ENCODE peak calls at places on chromosome 7, in six cellular contexts. One of them, this sample, is unnamed.
A peak's percentile ranks its signal among the peaks of the same experiment; 100 is the strongest.

GRCh38 chr7:4840097-4840501 is 21.7 kb downstream of the PAPOLB start:
- DNase-seq in activated T-helper 1 cell treated with anti-CD3 and anti-CD28 coated beads, Interleukin-2, amount 50 U/mL, for 16 hours: no peak
- DNase-seq in endothelial cell of umbilical vein: no peak
- DNase-seq in astrocyte of the hippocampus: no peak
- DNase-seq in colonic mucosa: no peak
- DNase-seq in endodermal cell: no peak
- DNase-seq in this sample: no peak

GRCh38 chr7:50211306-50212015 is 93.1 kb upstream of the IKZF1 start:
- DNase-seq in astrocyte of the hippocampus: no peak
- DNase-seq in colonic mucosa: no peak
- DNase-seq in activated T-helper 1 cell treated with anti-CD3 and anti-CD28 coated beads, Interleukin-2, amount 50 U/mL, for 16 hours: no peak
- DNase-seq in endodermal cell: peak; percentile 30
- DNase-seq in endothelial cell of umbilical vein: no peak
- DNase-seq in this sample: no peak

GRCh38 chr7:27134392-27134791 is 3.8 kb upstream of the HOXA4 start:
- DNase-seq in endodermal cell: no peak
- DNase-seq in colonic mucosa: peak; percentile 53
- DNase-seq in endothelial cell of umbilical vein: peak; percentile 90
- DNase-seq in activated T-helper 1 cell treated with anti-CD3 and anti-CD28 coated beads, Interleukin-2, amount 50 U/mL, for 16 hours: no peak
- DNase-seq in astrocyte of the hippocampus: peak; percentile 37
- DNase-seq in this sample: no peak

GRCh38 chr7:117673839-117674238 is 194.0 kb downstream of the CFTR start:
- DNase-seq in endothelial cell of umbilical vein: peak; percentile 56
- DNase-seq in colonic mucosa: no peak
- DNase-seq in endodermal cell: no peak
- DNase-seq in activated T-helper 1 cell treated with anti-CD3 and anti-CD28 coated beads, Interleukin-2, amount 50 U/mL, for 16 hours: no peak
- DNase-seq in astrocyte of the hippocampus: peak; percentile 45
- DNase-seq in this sample: no peak

GRCh38 chr7:148729984-148730733 is 31.5 kb downstream of the CUL1 start:
- DNase-seq in astrocyte of the hippocampus: peak; percentile 20
- DNase-seq in colonic mucosa: no peak
- DNase-seq in activated T-helper 1 cell treated with anti-CD3 and anti-CD28 coated beads, Interleukin-2, amount 50 U/mL, for 16 hours: no peak
- DNase-seq in endothelial cell of umbilical vein: no peak
- DNase-seq in endodermal cell: no peak
- DNase-seq in this sample: no peak

GRCh38 chr7:50359995-50360925 is 55.7 kb downstream of the IKZF1 start:
- DNase-seq in astrocyte of the hippocampus: no peak
- DNase-seq in endothelial cell of umbilical vein: no peak
- DNase-seq in colonic mucosa: no peak
- DNase-seq in activated T-helper 1 cell treated with anti-CD3 and anti-CD28 coated beads, Interleukin-2, amount 50 U/mL, for 16 hours: peak; percentile 75
- DNase-seq in endodermal cell: peak; percentile 69
- DNase-seq in this sample: no peak

GRCh38 chr7:151080091-151080521 is 503 bp downstream of the FASTK start:
- DNase-seq in endodermal cell: peak; percentile 70
- DNase-seq in astrocyte of the hippocampus: peak; percentile 52
- DNase-seq in colonic mucosa: peak; percentile 46
- DNase-seq in activated T-helper 1 cell treated with anti-CD3 and anti-CD28 coated beads, Interleukin-2, amount 50 U/mL, for 16 hours: no peak
- DNase-seq in endothelial cell of umbilical vein: no peak
- DNase-seq in this sample: no peak

GRCh38 chr7:55224111-55224510 is 141.0 kb upstream of the LANCL2 start:
- DNase-seq in endodermal cell: peak; percentile 22
- DNase-seq in colonic mucosa: no peak
- DNase-seq in activated T-helper 1 cell treated with anti-CD3 and anti-CD28 coated beads, Interleukin-2, amount 50 U/mL, for 16 hours: no peak
- DNase-seq in endothelial cell of umbilical vein: no peak
- DNase-seq in astrocyte of the hippocampus: no peak
- DNase-seq in this sample: no peak

GRCh38 chr7:127751723-127752448 is 99.9 kb downstream of the SND1 start:
- DNase-seq in activated T-helper 1 cell treated with anti-CD3 and anti-CD28 coated beads, Interleukin-2, amount 50 U/mL, for 16 hours: no peak
- DNase-seq in endodermal cell: no peak
- DNase-seq in endothelial cell of umbilical vein: no peak
- DNase-seq in colonic mucosa: no peak
- DNase-seq in astrocyte of the hippocampus: no peak
- DNase-seq in this sample: peak; percentile 25

GRCh38 chr7:139602143-139602722 is 78.7 kb downstream of the CLEC2L start:
- DNase-seq in endothelial cell of umbilical vein: peak; percentile 49
- DNase-seq in activated T-helper 1 cell treated with anti-CD3 and anti-CD28 coated beads, Interleukin-2, amount 50 U/mL, for 16 hours: no peak
- DNase-seq in endodermal cell: no peak
- DNase-seq in colonic mucosa: no peak
- DNase-seq in astrocyte of the hippocampus: peak; percentile 60
- DNase-seq in this sample: no peak

GRCh38 chr7:4610768-4611467 is 71.2 kb upstream of the FOXK1 start:
- DNase-seq in colonic mucosa: peak; percentile 68
- DNase-seq in astrocyte of the hippocampus: peak; percentile 83
- DNase-seq in endodermal cell: peak; percentile 75
- DNase-seq in activated T-helper 1 cell treated with anti-CD3 and anti-CD28 coated beads, Interleukin-2, amount 50 U/mL, for 16 hours: peak; percentile 3
- DNase-seq in endothelial cell of umbilical vein: peak; percentile 71
- DNase-seq in this sample: no peak

GRCh38 chr7:102211590-102212550 is 74.8 kb upstream of the SH2B2 start:
- DNase-seq in endodermal cell: no peak
- DNase-seq in colonic mucosa: no peak
- DNase-seq in activated T-helper 1 cell treated with anti-CD3 and anti-CD28 coated beads, Interleukin-2, amount 50 U/mL, for 16 hours: no peak
- DNase-seq in astrocyte of the hippocampus: no peak
- DNase-seq in endothelial cell of umbilical vein: no peak
- DNase-seq in this sample: no peak

GRCh38 chr7:121529003-121529402 is 132.9 kb upstream of the FAM3C start:
- DNase-seq in endodermal cell: no peak
- DNase-seq in colonic mucosa: no peak
- DNase-seq in activated T-helper 1 cell treated with anti-CD3 and anti-CD28 coated beads, Interleukin-2, amount 50 U/mL, for 16 hours: no peak
- DNase-seq in astrocyte of the hippocampus: no peak
- DNase-seq in endothelial cell of umbilical vein: no peak
- DNase-seq in this sample: no peak

GRCh38 chr7:6558837-6559236 is 7.6 kb upstream of the GRID2IP start:
- DNase-seq in endodermal cell: peak; percentile 91
- DNase-seq in endothelial cell of umbilical vein: no peak
- DNase-seq in astrocyte of the hippocampus: peak; percentile 23
- DNase-seq in activated T-helper 1 cell treated with anti-CD3 and anti-CD28 coated beads, Interleukin-2, amount 50 U/mL, for 16 hours: no peak
- DNase-seq in colonic mucosa: peak; percentile 31
- DNase-seq in this sample: no peak

GRCh38 chr7:102313997-102314780 is 27.5 kb downstream of the SH2B2 start:
- DNase-seq in colonic mucosa: no peak
- DNase-seq in endothelial cell of umbilical vein: no peak
- DNase-seq in endodermal cell: no peak
- DNase-seq in astrocyte of the hippocampus: no peak
- DNase-seq in activated T-helper 1 cell treated with anti-CD3 and anti-CD28 coated beads, Interleukin-2, amount 50 U/mL, for 16 hours: no peak
- DNase-seq in this sample: no peak

GRCh38 chr7:68152205-68152604 is 1155.6 kb downstream of the TYW1 start:
- DNase-seq in endodermal cell: no peak
- DNase-seq in activated T-helper 1 cell treated with anti-CD3 and anti-CD28 coated beads, Interleukin-2, amount 50 U/mL, for 16 hours: no peak
- DNase-seq in endothelial cell of umbilical vein: no peak
- DNase-seq in astrocyte of the hippocampus: no peak
- DNase-seq in colonic mucosa: no peak
- DNase-seq in this sample: no peak